ENCODE peak calls at places on chromosomes 5 and 9, in four cellular contexts. One of them, this sample, is unnamed. For H3K36me3, the result is how much of the 10 kb centered on the place peaks cover.

GRCh38 chr5:170315154-170315553 is 17.6 kb upstream of the LCP2 start:
- DNase-seq in Karpas-422: no peak
- DNase-seq in uterus: peak
- DNase-seq in lung: no peak
- DNase-seq in this sample: no peak

GRCh38 chr5:50984628-50985027 is 318.2 kb downstream of the PARP8 start:
- DNase-seq in uterus: no peak
- DNase-seq in lung: no peak
- DNase-seq in Karpas-422: no peak
- DNase-seq in this sample: no peak

GRCh38 chr9:113593682-113594281 is 130.3 kb downstream of the RGS3 start:
- DNase-seq in uterus: peak
- DNase-seq in Karpas-422: no peak
- DNase-seq in lung: peak
- DNase-seq in this sample: peak

GRCh38 chr5:137619191-137619870 is 116.6 kb downstream of the KLHL3 start:
- DNase-seq in lung: peak
- DNase-seq in uterus: peak
- DNase-seq in Karpas-422: no peak
- DNase-seq in this sample: no peak

GRCh38 chr9:127007638-127008037 is 93.1 kb downstream of the RALGPS1 start:
- DNase-seq in uterus: no peak
- DNase-seq in lung: no peak
- DNase-seq in Karpas-422: no peak
- DNase-seq in this sample: no peak

GRCh38 chr9:113913426-113914195 is 37.5 kb downstream of the ZNF618 start:
- DNase-seq in lung: no peak
- DNase-seq in uterus: no peak
- DNase-seq in Karpas-422: no peak
- DNase-seq in this sample: no peak

GRCh38 chr5:131496400-131496713 is 138.7 kb downstream of the RAPGEF6 start:
- DNase-seq in uterus: no peak
- DNase-seq in Karpas-422: peak
- DNase-seq in lung: no peak
- DNase-seq in this sample: no peak

GRCh38 chr5:67983251-67983941 is 232.2 kb upstream of the PIK3R1 start:
- DNase-seq in uterus: no peak
- DNase-seq in lung: no peak
- DNase-seq in Karpas-422: no peak
- DNase-seq in this sample: no peak

GRCh38 chr9:21837501-21837900 is 35.1 kb downstream of the MTAP start:
- DNase-seq in lung: no peak
- DNase-seq in uterus: no peak
- DNase-seq in Karpas-422: no peak
- DNase-seq in this sample: no peak

GRCh38 chr5:176695073-176695472 is 47.8 kb downstream of the TSPAN17 start:
- DNase-seq in lung: no peak
- DNase-seq in Karpas-422: no peak
- DNase-seq in uterus: no peak
- DNase-seq in this sample: no peak

GRCh38 chr9:16243798-16244197 is 626.7 kb downstream of the BNC2 start:
- DNase-seq in Karpas-422: no peak
- DNase-seq in lung: no peak
- DNase-seq in uterus: no peak
- DNase-seq in this sample: no peak

GRCh38 chr5:135894271-135894670 is 1.4 kb downstream of the IL9 start:
- DNase-seq in lung: no peak
- DNase-seq in uterus: no peak
- DNase-seq in Karpas-422: no peak
- DNase-seq in this sample: no peak

GRCh38 chr5:157038568-157039187 is 20.2 kb downstream of the HAVCR1 start:
- DNase-seq in uterus: no peak
- DNase-seq in Karpas-422: no peak
- DNase-seq in lung: no peak
- DNase-seq in this sample: no peak

DNA sequence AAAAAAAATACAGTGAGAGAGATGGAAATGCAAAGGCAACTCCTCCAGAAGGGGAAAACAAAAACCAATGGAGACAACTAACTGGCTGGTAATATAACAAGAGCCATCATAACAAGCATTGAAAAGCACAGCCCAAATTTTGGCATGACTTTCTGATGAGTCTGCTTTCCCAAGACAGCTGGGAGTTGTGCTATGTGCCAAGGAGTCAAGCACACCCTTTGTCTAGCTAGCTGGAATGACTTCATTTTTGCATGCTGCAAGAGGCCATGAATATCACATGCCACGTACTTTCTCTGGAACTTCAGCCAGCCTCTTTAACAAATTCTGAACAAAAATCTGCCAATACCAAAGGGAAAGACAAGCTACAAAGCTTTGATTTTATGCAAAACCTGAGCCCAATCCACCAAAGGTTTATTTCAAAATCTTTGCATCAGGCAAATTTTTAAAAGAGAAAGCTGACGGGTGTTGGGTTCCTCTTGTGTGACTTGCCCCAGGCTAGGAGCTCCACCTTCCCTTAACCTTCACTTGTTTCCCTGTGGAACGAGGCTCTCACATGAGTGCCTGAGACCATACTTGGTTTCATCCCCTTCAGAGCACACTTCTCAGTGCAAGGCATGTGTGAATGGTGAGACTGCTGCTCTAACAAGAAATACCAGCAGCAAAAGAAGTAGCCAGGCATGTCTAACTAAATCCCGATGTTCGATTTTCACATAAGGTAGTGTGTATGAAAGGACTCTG is 47.3 kb downstream of the S1PR3 start:
- DNase-seq in lung: no peak
- DNase-seq in Karpas-422: no peak
- DNase-seq in uterus: peak
- DNase-seq in this sample: no peak
- H3K27ac ChIP-seq in lung: no peak
- H3K27ac ChIP-seq in Karpas-422: no peak
- H3K27ac ChIP-seq in uterus: no peak
- H3K27ac ChIP-seq in this sample: no peak

GRCh38 chr5:147643142-147643541 is 133.3 kb upstream of the DPYSL3 start:
- DNase-seq in uterus: no peak
- DNase-seq in lung: no peak
- DNase-seq in Karpas-422: peak
- DNase-seq in this sample: no peak

GRCh38 chr5:147639303-147639702 is 129.4 kb upstream of the DPYSL3 start:
- DNase-seq in Karpas-422: no peak
- DNase-seq in uterus: no peak
- DNase-seq in lung: no peak
- DNase-seq in this sample: no peak

GRCh38 chr5:147642666-147643065 is 132.8 kb upstream of the DPYSL3 start:
- DNase-seq in uterus: no peak
- DNase-seq in lung: no peak
- DNase-seq in Karpas-422: no peak
- DNase-seq in this sample: no peak

GRCh38 chr5:147648597-147648996 is 133.9 kb downstream of the JAKMIP2 start:
- DNase-seq in lung: no peak
- DNase-seq in Karpas-422: no peak
- DNase-seq in uterus: no peak
- DNase-seq in this sample: no peak

GRCh38 chr5:147645172-147645571 is 135.3 kb upstream of the DPYSL3 start:
- DNase-seq in lung: no peak
- DNase-seq in uterus: no peak
- DNase-seq in Karpas-422: no peak
- DNase-seq in this sample: no peak
- H3K36me3 ChIP-seq in lung: under half
- H3K36me3 ChIP-seq in uterus: under half
- H3K36me3 ChIP-seq in Karpas-422: half or more
- H3K36me3 ChIP-seq in this sample: under half

GRCh38 chr9:111783857-111784256 is 10.9 kb downstream of the SHOC1 start:
- DNase-seq in uterus: no peak
- DNase-seq in Karpas-422: no peak
- DNase-seq in lung: no peak
- DNase-seq in this sample: no peak
- H3K27ac ChIP-seq in uterus: no peak
- H3K27ac ChIP-seq in Karpas-422: no peak
- H3K27ac ChIP-seq in lung: no peak
- H3K27ac ChIP-seq in this sample: no peak

GRCh38 chr5:32413466-32414263 is 30.9 kb downstream of the ZFR start:
- DNase-seq in uterus: no peak
- DNase-seq in lung: no peak
- DNase-seq in Karpas-422: no peak
- DNase-seq in this sample: no peak
- H3K36me3 ChIP-seq in uterus: under half
- H3K36me3 ChIP-seq in lung: under half
- H3K36me3 ChIP-seq in Karpas-422: under half
- H3K36me3 ChIP-seq in this sample: under half

GRCh38 chr9:112013261-112013660 is 116.6 kb downstream of the UGCG start:
- DNase-seq in lung: no peak
- DNase-seq in uterus: no peak
- DNase-seq in Karpas-422: no peak
- DNase-seq in this sample: no peak

GRCh38 chr9:112010537-112010936 is 113.9 kb downstream of the UGCG start:
- DNase-seq in lung: no peak
- DNase-seq in Karpas-422: no peak
- DNase-seq in uterus: no peak
- DNase-seq in this sample: no peak

GRCh38 chr9:112011051-112011620 is 114.5 kb downstream of the UGCG start:
- DNase-seq in lung: no peak
- DNase-seq in Karpas-422: no peak
- DNase-seq in uterus: no peak
- DNase-seq in this sample: no peak

GRCh38 chr9:112009656-112010055 is 113.0 kb downstream of the UGCG start:
- DNase-seq in uterus: no peak
- DNase-seq in lung: no peak
- DNase-seq in Karpas-422: no peak
- DNase-seq in this sample: no peak

GRCh38 chr9:112012026-112012902 is 115.7 kb downstream of the UGCG start:
- DNase-seq in Karpas-422: peak
- DNase-seq in lung: peak
- DNase-seq in uterus: peak
- DNase-seq in this sample: peak
- H3K27ac ChIP-seq in Karpas-422: peak
- H3K27ac ChIP-seq in lung: peak
- H3K27ac ChIP-seq in uterus: peak
- H3K27ac ChIP-seq in this sample: no peak

DNA sequence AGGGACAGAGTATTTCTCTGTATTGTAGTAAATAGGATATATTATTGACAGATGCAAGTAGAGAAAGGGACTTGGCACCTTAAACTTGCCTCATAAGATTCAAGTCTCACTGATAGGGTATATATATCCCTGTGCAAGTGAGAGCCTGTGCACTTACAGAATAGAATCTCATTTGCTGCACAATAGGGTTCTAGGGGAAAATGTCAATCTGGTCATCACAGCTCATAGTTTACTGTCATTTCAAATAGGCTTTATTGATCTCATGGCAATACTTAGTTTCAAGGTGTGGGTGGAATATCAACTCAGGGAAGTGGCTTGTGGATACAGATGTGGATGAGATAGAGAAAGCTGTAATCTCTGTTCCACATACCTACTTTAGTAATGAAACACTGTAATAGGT is 42.3 kb downstream of the TGFBR1 start:
- DNase-seq in Karpas-422: no peak
- DNase-seq in lung: no peak
- DNase-seq in uterus: no peak
- DNase-seq in this sample: no peak
- H3K36me3 ChIP-seq in Karpas-422: under half
- H3K36me3 ChIP-seq in lung: under half
- H3K36me3 ChIP-seq in uterus: under half
- H3K36me3 ChIP-seq in this sample: under half

GRCh38 chr5:103228056-103228455 is 30.5 kb upstream of the MACIR start:
- DNase-seq in uterus: no peak
- DNase-seq in lung: no peak
- DNase-seq in Karpas-422: no peak
- DNase-seq in this sample: no peak

GRCh38 chr5:103223031-103223955 is 35.3 kb upstream of the MACIR start:
- DNase-seq in Karpas-422: no peak
- DNase-seq in lung: no peak
- DNase-seq in uterus: no peak
- DNase-seq in this sample: peak

GRCh38 chr5:103224894-103225246 is 33.7 kb upstream of the MACIR start:
- DNase-seq in Karpas-422: no peak
- DNase-seq in lung: no peak
- DNase-seq in uterus: no peak
- DNase-seq in this sample: no peak

GRCh38 chr5:103228588-103228987 is 30.0 kb upstream of the MACIR start:
- DNase-seq in Karpas-422: no peak
- DNase-seq in uterus: no peak
- DNase-seq in lung: no peak
- DNase-seq in this sample: no peak

GRCh38 chr5:103224118-103224893 is 34.3 kb upstream of the MACIR start:
- DNase-seq in lung: no peak
- DNase-seq in Karpas-422: peak
- DNase-seq in uterus: no peak
- DNase-seq in this sample: peak
- H3K27ac ChIP-seq in lung: no peak
- H3K27ac ChIP-seq in Karpas-422: no peak
- H3K27ac ChIP-seq in uterus: no peak
- H3K27ac ChIP-seq in this sample: no peak